ENCODE peak calls at places on chromosomes 16 and 17, in ten cellular contexts. One of them, this sample, is unnamed.

GRCh38 chr17:28523876-28524275 is 17.7 kb downstream of the FOXN1 start:
- DNase-seq in LoVo: no peak
- DNase-seq in GM06990: no peak
- DNase-seq in NCI-H446: no peak
- DNase-seq in putamen: no peak
- DNase-seq in amniotic stem cell: no peak
- DNase-seq in NCI-H1436: no peak
- DNase-seq in BJ: no peak
- DNase-seq in neuronal stem cell: no peak
- DNase-seq in stimulated activated CD4-positive, alpha-beta T cell treated with anti-CD3 and anti-CD28 coated beads, Interleukin-15, amount 100 ng/mL, for 1 hour: no peak
- DNase-seq in this sample: peak

GRCh38 chr17:55576237-55576998 is 65.2 kb upstream of the SMIM36 start:
- DNase-seq in BJ: peak
- DNase-seq in NCI-H1436: no peak
- DNase-seq in neuronal stem cell: no peak
- DNase-seq in LoVo: peak
- DNase-seq in GM06990: no peak
- DNase-seq in NCI-H446: no peak
- DNase-seq in amniotic stem cell: peak
- DNase-seq in putamen: peak
- DNase-seq in stimulated activated CD4-positive, alpha-beta T cell treated with anti-CD3 and anti-CD28 coated beads, Interleukin-15, amount 100 ng/mL, for 1 hour: no peak
- DNase-seq in this sample: peak

GRCh38 chr17:48593126-48593829 is at the start of gene HOXB5:
- DNase-seq in GM06990: no peak
- DNase-seq in NCI-H446: no peak
- DNase-seq in amniotic stem cell: no peak
- DNase-seq in stimulated activated CD4-positive, alpha-beta T cell treated with anti-CD3 and anti-CD28 coated beads, Interleukin-15, amount 100 ng/mL, for 1 hour: no peak
- DNase-seq in NCI-H1436: no peak
- DNase-seq in neuronal stem cell: no peak
- DNase-seq in BJ: no peak
- DNase-seq in LoVo: no peak
- DNase-seq in putamen: no peak
- DNase-seq in this sample: peak

GRCh38 chr16:66050991-66051390 is 315.5 kb upstream of the CDH5 start:
- DNase-seq in neuronal stem cell: no peak
- DNase-seq in NCI-H1436: no peak
- DNase-seq in GM06990: no peak
- DNase-seq in putamen: no peak
- DNase-seq in amniotic stem cell: no peak
- DNase-seq in stimulated activated CD4-positive, alpha-beta T cell treated with anti-CD3 and anti-CD28 coated beads, Interleukin-15, amount 100 ng/mL, for 1 hour: no peak
- DNase-seq in LoVo: no peak
- DNase-seq in NCI-H446: no peak
- DNase-seq in BJ: no peak
- DNase-seq in this sample: no peak

GRCh38 chr17:2239882-2240430 is 63.6 kb downstream of the SMG6 start:
- DNase-seq in BJ: peak
- DNase-seq in LoVo: no peak
- DNase-seq in NCI-H1436: no peak
- DNase-seq in amniotic stem cell: peak
- DNase-seq in neuronal stem cell: no peak
- DNase-seq in stimulated activated CD4-positive, alpha-beta T cell treated with anti-CD3 and anti-CD28 coated beads, Interleukin-15, amount 100 ng/mL, for 1 hour: peak
- DNase-seq in putamen: no peak
- DNase-seq in NCI-H446: no peak
- DNase-seq in GM06990: peak
- DNase-seq in this sample: peak

GRCh38 chr17:42522263-42522790 is 13.7 kb upstream of the NAGLU start:
- DNase-seq in putamen: no peak
- DNase-seq in neuronal stem cell: no peak
- DNase-seq in BJ: no peak
- DNase-seq in LoVo: no peak
- DNase-seq in stimulated activated CD4-positive, alpha-beta T cell treated with anti-CD3 and anti-CD28 coated beads, Interleukin-15, amount 100 ng/mL, for 1 hour: no peak
- DNase-seq in GM06990: no peak
- DNase-seq in NCI-H446: no peak
- DNase-seq in NCI-H1436: no peak
- DNase-seq in amniotic stem cell: no peak
- DNase-seq in this sample: peak

GRCh38 chr16:21300309-21301167 is 22.4 kb upstream of the CRYM start:
- DNase-seq in NCI-H1436: peak
- DNase-seq in NCI-H446: peak
- DNase-seq in GM06990: peak
- DNase-seq in neuronal stem cell: peak
- DNase-seq in BJ: peak
- DNase-seq in putamen: peak
- DNase-seq in amniotic stem cell: peak
- DNase-seq in stimulated activated CD4-positive, alpha-beta T cell treated with anti-CD3 and anti-CD28 coated beads, Interleukin-15, amount 100 ng/mL, for 1 hour: peak
- DNase-seq in LoVo: peak
- DNase-seq in this sample: peak

GRCh38 chr17:14793237-14793636 is 471.9 kb downstream of the PMP22 start:
- DNase-seq in LoVo: no peak
- DNase-seq in putamen: no peak
- DNase-seq in NCI-H446: no peak
- DNase-seq in amniotic stem cell: peak
- DNase-seq in NCI-H1436: no peak
- DNase-seq in neuronal stem cell: no peak
- DNase-seq in GM06990: no peak
- DNase-seq in stimulated activated CD4-positive, alpha-beta T cell treated with anti-CD3 and anti-CD28 coated beads, Interleukin-15, amount 100 ng/mL, for 1 hour: no peak
- DNase-seq in BJ: no peak
- DNase-seq in this sample: no peak

GRCh38 chr17:46141645-46142044 is 51.6 kb downstream of the KANSL1 start:
- DNase-seq in putamen: no peak
- DNase-seq in GM06990: peak
- DNase-seq in NCI-H1436: no peak
- DNase-seq in LoVo: no peak
- DNase-seq in NCI-H446: no peak
- DNase-seq in stimulated activated CD4-positive, alpha-beta T cell treated with anti-CD3 and anti-CD28 coated beads, Interleukin-15, amount 100 ng/mL, for 1 hour: no peak
- DNase-seq in amniotic stem cell: no peak
- DNase-seq in neuronal stem cell: no peak
- DNase-seq in BJ: no peak
- DNase-seq in this sample: no peak

GRCh38 chr17:17156107-17156506 is 50.0 kb downstream of the PLD6 start:
- DNase-seq in BJ: peak
- DNase-seq in NCI-H1436: no peak
- DNase-seq in neuronal stem cell: no peak
- DNase-seq in GM06990: no peak
- DNase-seq in LoVo: no peak
- DNase-seq in putamen: no peak
- DNase-seq in NCI-H446: no peak
- DNase-seq in amniotic stem cell: no peak
- DNase-seq in stimulated activated CD4-positive, alpha-beta T cell treated with anti-CD3 and anti-CD28 coated beads, Interleukin-15, amount 100 ng/mL, for 1 hour: no peak
- DNase-seq in this sample: no peak

GRCh38 chr17:73639322-73639721 is 4.9 kb downstream of the SDK2 start:
- DNase-seq in GM06990: no peak
- DNase-seq in LoVo: no peak
- DNase-seq in amniotic stem cell: no peak
- DNase-seq in putamen: no peak
- DNase-seq in stimulated activated CD4-positive, alpha-beta T cell treated with anti-CD3 and anti-CD28 coated beads, Interleukin-15, amount 100 ng/mL, for 1 hour: no peak
- DNase-seq in NCI-H446: peak
- DNase-seq in neuronal stem cell: no peak
- DNase-seq in BJ: no peak
- DNase-seq in NCI-H1436: peak
- DNase-seq in this sample: peak

GRCh38 chr17:58191259-58191896 is 1.1 kb upstream of the EPX start:
- DNase-seq in NCI-H446: no peak
- DNase-seq in BJ: no peak
- DNase-seq in LoVo: no peak
- DNase-seq in NCI-H1436: no peak
- DNase-seq in amniotic stem cell: no peak
- DNase-seq in putamen: no peak
- DNase-seq in GM06990: no peak
- DNase-seq in neuronal stem cell: no peak
- DNase-seq in stimulated activated CD4-positive, alpha-beta T cell treated with anti-CD3 and anti-CD28 coated beads, Interleukin-15, amount 100 ng/mL, for 1 hour: no peak
- DNase-seq in this sample: no peak

GRCh38 chr16:74898667-74899066 is 86.3 kb downstream of the WDR59 start:
- DNase-seq in GM06990: no peak
- DNase-seq in NCI-H446: no peak
- DNase-seq in NCI-H1436: no peak
- DNase-seq in BJ: no peak
- DNase-seq in stimulated activated CD4-positive, alpha-beta T cell treated with anti-CD3 and anti-CD28 coated beads, Interleukin-15, amount 100 ng/mL, for 1 hour: no peak
- DNase-seq in putamen: peak
- DNase-seq in amniotic stem cell: no peak
- DNase-seq in neuronal stem cell: no peak
- DNase-seq in LoVo: no peak
- DNase-seq in this sample: no peak

GRCh38 chr17:61382796-61383688 is 16.6 kb upstream of the TBX2 start:
- DNase-seq in BJ: no peak
- DNase-seq in neuronal stem cell: no peak
- DNase-seq in NCI-H446: no peak
- DNase-seq in GM06990: no peak
- DNase-seq in stimulated activated CD4-positive, alpha-beta T cell treated with anti-CD3 and anti-CD28 coated beads, Interleukin-15, amount 100 ng/mL, for 1 hour: no peak
- DNase-seq in NCI-H1436: no peak
- DNase-seq in putamen: no peak
- DNase-seq in amniotic stem cell: no peak
- DNase-seq in LoVo: no peak
- DNase-seq in this sample: no peak

GRCh38 chr17:48641541-48642058 is 15.4 kb upstream of the HOXB9 start:
- DNase-seq in amniotic stem cell: no peak
- DNase-seq in NCI-H1436: no peak
- DNase-seq in GM06990: no peak
- DNase-seq in neuronal stem cell: no peak
- DNase-seq in LoVo: no peak
- DNase-seq in NCI-H446: no peak
- DNase-seq in putamen: no peak
- DNase-seq in BJ: no peak
- DNase-seq in stimulated activated CD4-positive, alpha-beta T cell treated with anti-CD3 and anti-CD28 coated beads, Interleukin-15, amount 100 ng/mL, for 1 hour: no peak
- DNase-seq in this sample: no peak

GRCh38 chr17:80860703-80861359 is 130.8 kb upstream of the CHMP6 start:
- DNase-seq in BJ: no peak
- DNase-seq in stimulated activated CD4-positive, alpha-beta T cell treated with anti-CD3 and anti-CD28 coated beads, Interleukin-15, amount 100 ng/mL, for 1 hour: no peak
- DNase-seq in amniotic stem cell: no peak
- DNase-seq in NCI-H446: no peak
- DNase-seq in neuronal stem cell: no peak
- DNase-seq in GM06990: no peak
- DNase-seq in LoVo: no peak
- DNase-seq in NCI-H1436: no peak
- DNase-seq in putamen: no peak
- DNase-seq in this sample: no peak

GRCh38 chr17:74921769-74922168 is 1.3 kb downstream of the USH1G start:
- DNase-seq in BJ: no peak
- DNase-seq in amniotic stem cell: no peak
- DNase-seq in neuronal stem cell: no peak
- DNase-seq in stimulated activated CD4-positive, alpha-beta T cell treated with anti-CD3 and anti-CD28 coated beads, Interleukin-15, amount 100 ng/mL, for 1 hour: no peak
- DNase-seq in NCI-H446: no peak
- DNase-seq in putamen: no peak
- DNase-seq in NCI-H1436: no peak
- DNase-seq in LoVo: no peak
- DNase-seq in GM06990: no peak
- DNase-seq in this sample: no peak

GRCh38 chr16:84862804-84863484 is 43.2 kb downstream of the CRISPLD2 start:
- DNase-seq in amniotic stem cell: no peak
- DNase-seq in NCI-H1436: no peak
- DNase-seq in NCI-H446: no peak
- DNase-seq in stimulated activated CD4-positive, alpha-beta T cell treated with anti-CD3 and anti-CD28 coated beads, Interleukin-15, amount 100 ng/mL, for 1 hour: no peak
- DNase-seq in putamen: no peak
- DNase-seq in GM06990: no peak
- DNase-seq in LoVo: no peak
- DNase-seq in neuronal stem cell: no peak
- DNase-seq in BJ: no peak
- DNase-seq in this sample: no peak

GRCh38 chr17:39813631-39814030 is 50.5 kb downstream of the IKZF3 start:
- DNase-seq in neuronal stem cell: no peak
- DNase-seq in NCI-H446: no peak
- DNase-seq in GM06990: no peak
- DNase-seq in NCI-H1436: no peak
- DNase-seq in LoVo: no peak
- DNase-seq in BJ: no peak
- DNase-seq in amniotic stem cell: no peak
- DNase-seq in putamen: no peak
- DNase-seq in stimulated activated CD4-positive, alpha-beta T cell treated with anti-CD3 and anti-CD28 coated beads, Interleukin-15, amount 100 ng/mL, for 1 hour: peak
- DNase-seq in this sample: no peak

GRCh38 chr17:41416478-41416877 is 7.9 kb downstream of the KRT37 start:
- DNase-seq in LoVo: no peak
- DNase-seq in stimulated activated CD4-positive, alpha-beta T cell treated with anti-CD3 and anti-CD28 coated beads, Interleukin-15, amount 100 ng/mL, for 1 hour: no peak
- DNase-seq in NCI-H1436: no peak
- DNase-seq in NCI-H446: no peak
- DNase-seq in neuronal stem cell: no peak
- DNase-seq in GM06990: no peak
- DNase-seq in BJ: no peak
- DNase-seq in putamen: no peak
- DNase-seq in amniotic stem cell: no peak
- DNase-seq in this sample: no peak

GRCh38 chr17:55274371-55275255 is 9.9 kb downstream of the HLF start:
- DNase-seq in GM06990: no peak
- DNase-seq in putamen: no peak
- DNase-seq in stimulated activated CD4-positive, alpha-beta T cell treated with anti-CD3 and anti-CD28 coated beads, Interleukin-15, amount 100 ng/mL, for 1 hour: no peak
- DNase-seq in NCI-H1436: no peak
- DNase-seq in LoVo: no peak
- DNase-seq in neuronal stem cell: no peak
- DNase-seq in BJ: no peak
- DNase-seq in NCI-H446: no peak
- DNase-seq in amniotic stem cell: no peak
- DNase-seq in this sample: no peak

GRCh38 chr17:21194688-21195087 is 19.3 kb downstream of the TMEM11 start:
- DNase-seq in amniotic stem cell: no peak
- DNase-seq in NCI-H446: peak
- DNase-seq in BJ: no peak
- DNase-seq in neuronal stem cell: no peak
- DNase-seq in GM06990: no peak
- DNase-seq in NCI-H1436: no peak
- DNase-seq in stimulated activated CD4-positive, alpha-beta T cell treated with anti-CD3 and anti-CD28 coated beads, Interleukin-15, amount 100 ng/mL, for 1 hour: no peak
- DNase-seq in LoVo: no peak
- DNase-seq in putamen: no peak
- DNase-seq in this sample: no peak

GRCh38 chr16:50696575-50697420 is 3.4 kb downstream of the NOD2 start:
- DNase-seq in NCI-H1436: no peak
- DNase-seq in putamen: no peak
- DNase-seq in amniotic stem cell: no peak
- DNase-seq in LoVo: peak
- DNase-seq in GM06990: peak
- DNase-seq in NCI-H446: no peak
- DNase-seq in BJ: no peak
- DNase-seq in neuronal stem cell: no peak
- DNase-seq in stimulated activated CD4-positive, alpha-beta T cell treated with anti-CD3 and anti-CD28 coated beads, Interleukin-15, amount 100 ng/mL, for 1 hour: no peak
- DNase-seq in this sample: peak

GRCh38 chr17:6572997-6573396 is 16.6 kb upstream of the PITPNM3 start:
- DNase-seq in BJ: no peak
- DNase-seq in LoVo: no peak
- DNase-seq in putamen: no peak
- DNase-seq in NCI-H446: no peak
- DNase-seq in GM06990: no peak
- DNase-seq in neuronal stem cell: no peak
- DNase-seq in amniotic stem cell: no peak
- DNase-seq in stimulated activated CD4-positive, alpha-beta T cell treated with anti-CD3 and anti-CD28 coated beads, Interleukin-15, amount 100 ng/mL, for 1 hour: no peak
- DNase-seq in NCI-H1436: no peak
- DNase-seq in this sample: no peak

GRCh38 chr17:81537343-81537855 is 9.2 kb downstream of the FSCN2 start:
- DNase-seq in putamen: no peak
- DNase-seq in neuronal stem cell: no peak
- DNase-seq in BJ: no peak
- DNase-seq in NCI-H446: no peak
- DNase-seq in amniotic stem cell: no peak
- DNase-seq in NCI-H1436: peak
- DNase-seq in stimulated activated CD4-positive, alpha-beta T cell treated with anti-CD3 and anti-CD28 coated beads, Interleukin-15, amount 100 ng/mL, for 1 hour: no peak
- DNase-seq in GM06990: peak
- DNase-seq in LoVo: no peak
- DNase-seq in this sample: no peak

GRCh38 chr16:72172105-72173034 is at the start of gene PMFBP1:
- DNase-seq in NCI-H1436: no peak
- DNase-seq in NCI-H446: no peak
- DNase-seq in stimulated activated CD4-positive, alpha-beta T cell treated with anti-CD3 and anti-CD28 coated beads, Interleukin-15, amount 100 ng/mL, for 1 hour: no peak
- DNase-seq in LoVo: no peak
- DNase-seq in GM06990: peak
- DNase-seq in BJ: peak
- DNase-seq in neuronal stem cell: no peak
- DNase-seq in putamen: peak
- DNase-seq in amniotic stem cell: no peak
- DNase-seq in this sample: peak

GRCh38 chr16:85990861-85991301 is 91.9 kb downstream of the IRF8 start:
- DNase-seq in NCI-H446: no peak
- DNase-seq in NCI-H1436: no peak
- DNase-seq in LoVo: no peak
- DNase-seq in BJ: no peak
- DNase-seq in amniotic stem cell: no peak
- DNase-seq in neuronal stem cell: no peak
- DNase-seq in stimulated activated CD4-positive, alpha-beta T cell treated with anti-CD3 and anti-CD28 coated beads, Interleukin-15, amount 100 ng/mL, for 1 hour: no peak
- DNase-seq in putamen: no peak
- DNase-seq in GM06990: peak
- DNase-seq in this sample: peak

GRCh38 chr17:2683912-2684311 is 27.7 kb downstream of the CLUH start:
- DNase-seq in LoVo: no peak
- DNase-seq in amniotic stem cell: no peak
- DNase-seq in putamen: no peak
- DNase-seq in BJ: no peak
- DNase-seq in GM06990: no peak
- DNase-seq in NCI-H1436: no peak
- DNase-seq in stimulated activated CD4-positive, alpha-beta T cell treated with anti-CD3 and anti-CD28 coated beads, Interleukin-15, amount 100 ng/mL, for 1 hour: no peak
- DNase-seq in neuronal stem cell: no peak
- DNase-seq in NCI-H446: no peak
- DNase-seq in this sample: no peak

This sample was measured in aorta.